ENCODE peak calls at places on chromosome 19, in six cellular contexts. P is osteoblast, C is GM23248, N is heart right ventricle, G is thyroid gland, I is K562. S is an unnamed sample.

GRCh38 chr19:54489766-54490165 is 12.9 kb upstream of the LAIR2 start:
- DNase-seq in P (no peak), G (no peak), I (no peak), C (no peak), N (no peak), S (no peak)

GRCh38 chr19:17183858-17184271 is 31.3 kb upstream of the USE1 start:
- DNase-seq in P (peak; percentile 46), G (no peak), C (no peak), I (no peak), N (no peak), S (no peak)

GRCh38 chr19:31597616-31598015 is 248.4 kb upstream of the TSHZ3 start:
- DNase-seq in G (no peak), N (no peak), I (no peak), P (peak; percentile 11), C (no peak), S (no peak)

GRCh38 chr19:41619018-41619571 is 7.8 kb downstream of the CEACAM4 start:
- DNase-seq in G (no peak), C (no peak), N (no peak), I (no peak), P (no peak), S (no peak)

GRCh38 chr19:43779147-43779819 is 1.5 kb downstream of the KCNN4 start:
- DNase-seq in C (no peak), G (no peak), N (no peak), P (peak; percentile 51), I (no peak), S (peak; percentile 69)

GRCh38 chr19:21655540-21656126 is 111.7 kb downstream of the ZNF100 start:
- DNase-seq in G (no peak), I (no peak), N (no peak), C (no peak), P (no peak), S (no peak)

GRCh38 chr19:17560205-17560595 is 4.8 kb downstream of the COLGALT1 start:
- DNase-seq in N (no peak), G (no peak), P (peak; percentile 98), I (no peak), C (peak; percentile 95), S (no peak)

GRCh38 chr19:43148233-43148632 is 38.1 kb downstream of the PSG5 start:
- DNase-seq in C (peak; percentile 83), N (no peak), I (no peak), G (no peak), P (peak; percentile 21), S (no peak)

GRCh38 chr19:4657262-4657661 is 12.9 kb downstream of the MYDGF start:
- DNase-seq in N (no peak), I (no peak), G (no peak), P (peak; percentile 45), C (no peak), S (no peak)

GRCh38 chr19:5016781-5017180 is 47.9 kb downstream of the KDM4B start:
- DNase-seq in P (peak; percentile 65), C (no peak), N (no peak), I (peak; percentile 39), G (no peak), S (no peak)

GRCh38 chr19:371501-372160 is 27.0 kb upstream of the MIER2 start:
- DNase-seq in I (no peak), C (peak; percentile 28), P (peak; percentile 69), N (no peak), G (no peak), S (no peak)

GRCh38 chr19:4069331-4069959 is 2.7 kb upstream of the ZBTB7A start:
- DNase-seq in G (no peak), N (no peak), C (no peak), I (no peak), P (no peak), S (peak; percentile 85)

GRCh38 chr19:12331211-12331941 is 2.1 kb downstream of the ZNF563 start:
- DNase-seq in C (no peak), N (no peak), P (no peak), G (peak; percentile 79), I (no peak), S (no peak)

GRCh38 chr19:28966737-28967401 is 246.1 kb downstream of the UQCRFS1 start:
- DNase-seq in N (no peak), C (peak; percentile 40), G (no peak), I (no peak), P (peak; percentile 26), S (no peak)

GRCh38 chr19:53865523-53865917 is 2.2 kb upstream of the MYADM start:
- DNase-seq in I (no peak), C (peak; percentile 80), P (peak; percentile 73), G (no peak), N (no peak), S (no peak)

GRCh38 chr19:19451429-19452240 is 46.2 kb downstream of the GATAD2A start:
- DNase-seq in P (no peak), G (no peak), I (no peak), N (no peak), C (no peak), S (no peak)

GRCh38 chr19:48445256-48445605 is 552 bp upstream of the GRWD1 start:
- DNase-seq in G (peak; percentile 38), I (peak; percentile 78), P (peak; percentile 100), N (no peak), C (peak; percentile 97), S (no peak)

GRCh38 chr19:49061445-49061844 is 3.2 kb downstream of the NTF4 start:
- DNase-seq in N (no peak), P (peak; percentile 45), C (no peak), I (peak; percentile 20), G (no peak), S (no peak)

GRCh38 chr19:3006075-3006767 is 22.9 kb downstream of the TLE2 start:
- DNase-seq in N (no peak), P (peak; percentile 54), I (peak; percentile 96), C (no peak), G (no peak), S (no peak)

GRCh38 chr19:51192689-51193088 is 32.2 kb upstream of the CD33 start:
- DNase-seq in C (no peak), G (no peak), N (no peak), P (no peak), I (no peak), S (no peak)

GRCh38 chr19:52897149-52897935 is at the start of gene ZNF320:
- DNase-seq in I (peak; percentile 97), C (peak; percentile 99), N (peak; percentile 97), P (peak; percentile 98), G (peak; percentile 98), S (peak; percentile 99)

GRCh38 chr19:40285353-40286234 is 449 bp upstream of the AKT2 start:
- DNase-seq in I (peak; percentile 94), N (peak; percentile 98), P (peak; percentile 98), C (peak; percentile 100), G (peak; percentile 99), S (peak; percentile 99)

GRCh38 chr19:13215572-13216380 is 65.6 kb downstream of the IER2 start:
- DNase-seq in G (no peak), P (peak; percentile 63), C (peak; percentile 18), I (no peak), N (no peak), S (no peak)

GRCh38 chr19:45668342-45668871 is 386 bp downstream of the GIPR start:
- DNase-seq in G (no peak), P (peak; percentile 51), I (no peak), N (no peak), C (peak; percentile 57), S (no peak)

GRCh38 chr19:29965529-29965928 is 23.5 kb downstream of the URI1 start:
- DNase-seq in N (no peak), G (no peak), P (no peak), C (peak; percentile 80), I (no peak), S (no peak)

GRCh38 chr19:16076154-16076957 is at the start of gene TPM4:
- DNase-seq in N (peak; percentile 93), C (peak; percentile 97), G (peak; percentile 72), I (peak; percentile 84), P (peak; percentile 97), S (peak; percentile 97)

GRCh38 chr19:16075430-16076153 is 703 bp upstream of the TPM4 start:
- DNase-seq in I (no peak), C (no peak), N (no peak), G (no peak), P (no peak), S (no peak)

GRCh38 chr19:16073988-16074387 is 2.3 kb upstream of the TPM4 start:
- DNase-seq in I (no peak), G (no peak), N (no peak), P (no peak), C (no peak), S (no peak)

GRCh38 chr19:16073481-16073880 is 2.8 kb upstream of the TPM4 start:
- DNase-seq in N (no peak), G (no peak), C (no peak), I (no peak), P (no peak), S (no peak)

DNA sequence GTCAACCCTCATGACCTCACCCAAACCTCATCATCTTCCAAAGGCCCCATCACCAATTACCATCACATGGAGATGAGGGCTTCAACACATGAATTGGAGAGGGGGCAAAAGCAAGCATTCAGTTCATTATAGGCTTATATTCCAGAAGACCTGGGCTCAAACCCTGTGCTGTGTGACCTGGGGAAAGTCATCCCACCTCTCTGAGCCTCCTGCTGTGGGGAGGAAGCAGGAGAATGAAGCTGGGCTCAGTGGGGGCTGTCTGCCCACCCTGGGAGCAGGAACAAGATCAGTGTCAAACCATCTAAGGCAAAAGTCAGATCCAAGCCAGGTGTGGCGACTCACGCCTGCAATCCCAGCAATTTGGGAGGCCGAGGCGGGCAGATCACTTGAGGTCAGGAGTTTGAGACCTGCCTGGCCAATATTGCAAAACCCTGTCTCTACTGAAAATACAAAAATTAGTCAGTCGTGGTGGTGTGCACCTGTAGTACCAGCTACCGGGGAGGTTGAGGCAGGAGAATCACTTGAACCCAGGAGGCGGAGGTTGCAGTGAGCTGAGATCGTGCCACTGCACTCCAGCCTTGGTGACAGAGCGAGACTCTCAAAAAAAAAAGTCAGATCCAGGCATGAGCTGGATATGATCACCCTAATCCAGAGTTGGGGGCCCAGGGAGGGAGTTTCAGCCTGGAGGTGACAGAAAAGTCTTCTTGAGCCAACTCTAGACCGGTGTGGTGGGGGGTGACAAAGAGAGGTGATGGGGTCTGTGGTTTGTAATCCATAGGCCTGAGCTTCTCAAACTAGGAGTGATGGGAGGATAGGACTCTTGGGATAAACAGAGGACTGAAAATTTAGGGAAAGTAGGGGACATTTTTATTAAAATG is 1.6 kb upstream of the TPM4 start:
- DNase-seq in P (no peak), G (no peak), I (no peak), C (no peak), N (no peak), S (no peak)
- H3K4me1 ChIP-seq in P (peaks cover 18% of the 10 kb centered on the region), G (peaks cover 14% of the 10 kb centered on the region), I (peaks cover 38% of the 10 kb centered on the region), C (peaks cover 16% of the 10 kb centered on the region), N (peaks cover 55% of the 10 kb centered on the region), S (peaks cover 4% of the 10 kb centered on the region)

GRCh38 chr19:36688058-36688457 is 646 bp downstream of the ZNF567 start:
- DNase-seq in P (no peak), G (no peak), C (peak; percentile 10), I (no peak), N (no peak), S (no peak)
- H3K4me3 ChIP-seq in P (peak overlapping the region; percentile 95), G (peak overlapping the region; percentile 51), C (peak overlapping the region; percentile 99), I (peak overlapping the region; percentile 84), N (peak overlapping the region; percentile 86), S (peak overlapping the region; percentile 61)

GRCh38 chr19:38834104-38834490 is 2.5 kb upstream of the ECH1 start:
- DNase-seq in P (peak; percentile 29), I (no peak), N (no peak), C (no peak), G (no peak), S (no peak)
- H3K4me1 ChIP-seq in P (peaks cover 36% of the 10 kb centered on the region), I (peaks cover 11% of the 10 kb centered on the region), N (peaks cover 34% of the 10 kb centered on the region), C (peaks cover 34% of the 10 kb centered on the region), G (peaks cover 2% of the 10 kb centered on the region), S (peaks cover 4% of the 10 kb centered on the region)

DNA sequence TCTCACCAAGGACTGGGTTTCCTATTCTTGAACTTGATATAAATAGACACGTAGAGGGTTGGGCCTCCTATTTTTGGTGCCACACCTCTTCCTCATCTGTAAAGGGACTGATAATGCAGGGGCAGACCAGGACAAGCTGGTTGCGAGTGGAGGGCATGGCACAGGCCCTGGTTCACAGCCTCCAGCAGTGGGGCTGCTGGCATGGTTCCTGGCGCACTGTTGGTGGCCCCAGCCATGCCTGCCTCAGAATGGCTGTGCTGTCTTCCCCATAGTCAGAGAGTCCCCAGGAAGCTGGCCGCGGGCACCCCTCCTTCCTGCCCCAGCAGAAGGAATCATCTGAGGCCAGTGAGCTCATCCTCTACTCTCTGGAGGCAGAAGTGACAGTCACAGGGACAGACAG is 10.5 kb upstream of the OVOL3 start:
- DNase-seq in N (peak; percentile 76), C (no peak), P (peak; percentile 36), G (no peak), I (no peak), S (peak; percentile 84)
- H3K4me3 ChIP-seq in N (peak overlapping the region; percentile 40), C (no peak overlapping the region), P (no peak overlapping the region), G (no peak overlapping the region), I (no peak overlapping the region), S (no peak overlapping the region)

S was measured in right cardiac atrium.